ENCODE peak calls at places on chromosomes 6 and 20, in six cellular contexts. One of them, this sample, is unnamed.

GRCh38 chr6:155472886-155473285 is 17.2 kb upstream of the NOX3 start:
- DNase-seq in lower lobe of right lung: no peak
- DNase-seq in keratinocyte: no peak
- DNase-seq in mesendoderm: no peak
- DNase-seq in colonic mucosa: no peak
- DNase-seq in cardiac muscle cell: no peak
- DNase-seq in this sample: no peak

GRCh38 chr6:47512872-47513271 is 35.3 kb downstream of the CD2AP start:
- DNase-seq in lower lobe of right lung: no peak
- DNase-seq in keratinocyte: no peak
- DNase-seq in mesendoderm: no peak
- DNase-seq in colonic mucosa: no peak
- DNase-seq in cardiac muscle cell: no peak
- DNase-seq in this sample: no peak

GRCh38 chr6:122289721-122290501 is 109.5 kb upstream of the HSF2 start:
- DNase-seq in lower lobe of right lung: no peak
- DNase-seq in keratinocyte: no peak
- DNase-seq in mesendoderm: peak; percentile 66
- DNase-seq in colonic mucosa: no peak
- DNase-seq in cardiac muscle cell: peak; percentile 44
- DNase-seq in this sample: no peak

GRCh38 chr20:41172296-41173140 is 35.2 kb downstream of the PLCG1 start:
- DNase-seq in lower lobe of right lung: no peak
- DNase-seq in keratinocyte: no peak
- DNase-seq in mesendoderm: no peak
- DNase-seq in colonic mucosa: peak; percentile 19
- DNase-seq in cardiac muscle cell: no peak
- DNase-seq in this sample: peak; percentile 80

GRCh38 chr6:5752282-5752681 is 254.4 kb downstream of the NRN1 start:
- DNase-seq in lower lobe of right lung: no peak
- DNase-seq in keratinocyte: no peak
- DNase-seq in mesendoderm: peak; percentile 96
- DNase-seq in colonic mucosa: no peak
- DNase-seq in cardiac muscle cell: peak; percentile 45
- DNase-seq in this sample: no peak

GRCh38 chr6:45965787-45966186 is 49.9 kb downstream of the CLIC5 start:
- DNase-seq in lower lobe of right lung: no peak
- DNase-seq in keratinocyte: no peak
- DNase-seq in mesendoderm: peak; percentile 82
- DNase-seq in colonic mucosa: no peak
- DNase-seq in cardiac muscle cell: no peak
- DNase-seq in this sample: no peak

GRCh38 chr20:32709528-32710121 is 33.6 kb downstream of the COMMD7 start:
- DNase-seq in lower lobe of right lung: no peak
- DNase-seq in keratinocyte: no peak
- DNase-seq in mesendoderm: no peak
- DNase-seq in colonic mucosa: no peak
- DNase-seq in cardiac muscle cell: peak; percentile 53
- DNase-seq in this sample: no peak

GRCh38 chr6:111894951-111895350 is 21.7 kb upstream of the FYN start:
- DNase-seq in lower lobe of right lung: no peak
- DNase-seq in keratinocyte: no peak
- DNase-seq in mesendoderm: no peak
- DNase-seq in colonic mucosa: no peak
- DNase-seq in cardiac muscle cell: no peak
- DNase-seq in this sample: no peak

GRCh38 chr6:142944126-142945066 is 580 bp downstream of the HIVEP2 start:
- DNase-seq in lower lobe of right lung: peak; percentile 83
- DNase-seq in keratinocyte: no peak
- DNase-seq in mesendoderm: peak; percentile 89
- DNase-seq in colonic mucosa: peak; percentile 85
- DNase-seq in cardiac muscle cell: peak; percentile 90
- DNase-seq in this sample: peak; percentile 81

GRCh38 chr20:47611785-47612184 is 110.1 kb downstream of the NCOA3 start:
- DNase-seq in lower lobe of right lung: no peak
- DNase-seq in keratinocyte: no peak
- DNase-seq in mesendoderm: no peak
- DNase-seq in colonic mucosa: no peak
- DNase-seq in cardiac muscle cell: no peak
- DNase-seq in this sample: no peak

DNA sequence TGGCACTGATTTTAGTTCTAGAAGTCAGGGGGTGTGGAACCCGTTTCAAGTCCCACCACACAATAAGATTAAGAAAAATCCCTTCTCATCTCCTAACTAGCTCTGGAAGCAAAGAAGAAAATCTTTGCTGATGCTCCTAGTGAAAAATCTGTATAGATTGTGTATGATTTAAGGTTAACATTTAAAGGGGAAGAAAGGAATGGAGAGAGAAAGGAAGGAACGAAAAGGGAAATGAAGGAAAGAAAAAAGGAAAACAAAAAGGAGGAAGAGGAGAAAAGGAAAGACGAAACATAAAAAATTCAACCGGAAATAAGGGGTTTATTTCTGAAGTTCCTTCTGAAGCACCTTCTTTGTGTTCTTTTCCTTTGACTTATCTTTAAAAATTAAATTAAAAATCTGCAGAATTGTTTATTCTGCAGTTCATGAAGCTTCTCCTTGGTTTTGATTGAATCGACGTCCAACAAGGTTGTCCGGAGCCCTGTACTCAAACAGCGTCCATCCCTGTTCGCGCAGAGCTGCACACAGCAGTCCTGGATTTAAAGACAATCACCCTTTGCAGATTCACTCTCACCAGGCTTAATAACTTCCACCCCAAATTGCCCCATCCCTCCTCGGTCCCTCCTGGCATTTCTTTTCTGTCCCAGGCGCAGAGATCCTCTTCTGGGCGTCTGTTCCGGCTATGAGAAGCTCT is 1.6 kb upstream of the TFAP2B start:
- DNase-seq in lower lobe of right lung: no peak
- DNase-seq in keratinocyte: no peak
- DNase-seq in mesendoderm: no peak
- DNase-seq in colonic mucosa: no peak
- DNase-seq in cardiac muscle cell: no peak
- DNase-seq in this sample: no peak
- H3K27ac ChIP-seq in lower lobe of right lung: no peak overlapping the region
- H3K27ac ChIP-seq in keratinocyte: no peak overlapping the region
- H3K27ac ChIP-seq in mesendoderm: no peak overlapping the region
- H3K27ac ChIP-seq in colonic mucosa: no peak overlapping the region
- H3K27ac ChIP-seq in cardiac muscle cell: no peak overlapping the region
- H3K27ac ChIP-seq in this sample: no peak overlapping the region

GRCh38 chr20:43940518-43941225 is 26.0 kb downstream of the TOX2 start:
- DNase-seq in lower lobe of right lung: no peak
- DNase-seq in keratinocyte: no peak
- DNase-seq in mesendoderm: no peak
- DNase-seq in colonic mucosa: no peak
- DNase-seq in cardiac muscle cell: no peak
- DNase-seq in this sample: peak; percentile 55
- H3K4me1 ChIP-seq in lower lobe of right lung: peaks cover 70% of the 10 kb centered on the region
- H3K4me1 ChIP-seq in keratinocyte: peaks cover 42% of the 10 kb centered on the region
- H3K4me1 ChIP-seq in mesendoderm: no peaks in the 10 kb centered on the region
- H3K4me1 ChIP-seq in colonic mucosa: peaks cover 16% of the 10 kb centered on the region
- H3K4me1 ChIP-seq in cardiac muscle cell: no peaks in the 10 kb centered on the region
- H3K4me1 ChIP-seq in this sample: peaks cover 57% of the 10 kb centered on the region

DNA sequence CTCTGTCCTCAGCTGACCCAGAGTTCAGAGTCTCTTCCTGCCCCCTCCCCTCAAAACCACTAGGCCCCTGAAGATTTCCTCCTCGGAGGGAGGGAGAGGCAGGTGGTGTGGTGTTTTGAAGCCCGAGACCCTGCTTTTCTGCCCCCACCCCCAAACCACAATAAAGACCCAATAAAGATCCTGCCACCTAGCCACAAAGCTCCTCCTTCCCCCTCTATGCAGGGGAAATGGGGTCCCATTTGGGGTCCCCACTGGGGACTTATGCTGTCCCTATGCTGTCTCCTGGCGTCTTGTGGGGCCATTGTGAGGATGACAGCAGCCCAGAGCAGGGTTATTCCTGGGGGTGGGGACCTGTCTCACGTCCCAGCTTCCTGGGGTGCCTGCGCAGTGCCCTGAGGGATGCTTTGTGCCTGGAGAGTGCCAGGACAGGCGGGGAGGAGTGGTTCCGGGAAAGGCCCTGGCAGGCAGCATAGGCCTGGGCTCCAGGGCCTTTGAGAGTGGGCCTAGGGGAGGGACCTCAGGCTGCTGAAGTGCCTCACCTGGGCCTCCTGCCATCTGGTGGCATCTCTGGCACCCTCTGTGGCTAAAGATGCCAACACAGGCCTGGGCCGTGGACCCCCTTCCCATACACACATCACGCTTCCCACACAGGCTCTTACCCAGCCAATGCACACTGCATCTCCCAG is 8.0 kb upstream of the ARMC12 start:
- DNase-seq in lower lobe of right lung: peak; percentile 82
- DNase-seq in keratinocyte: peak; percentile 71
- DNase-seq in mesendoderm: peak; percentile 12
- DNase-seq in colonic mucosa: peak; percentile 61
- DNase-seq in cardiac muscle cell: no peak
- DNase-seq in this sample: no peak
- H3K4me3 ChIP-seq in lower lobe of right lung: peak overlapping the region; percentile 50
- H3K4me3 ChIP-seq in keratinocyte: no peak overlapping the region
- H3K4me3 ChIP-seq in mesendoderm: no peak overlapping the region
- H3K4me3 ChIP-seq in colonic mucosa: peak overlapping the region; percentile 41
- H3K4me3 ChIP-seq in cardiac muscle cell: no peak overlapping the region
- H3K4me3 ChIP-seq in this sample: no peak overlapping the region

DNA sequence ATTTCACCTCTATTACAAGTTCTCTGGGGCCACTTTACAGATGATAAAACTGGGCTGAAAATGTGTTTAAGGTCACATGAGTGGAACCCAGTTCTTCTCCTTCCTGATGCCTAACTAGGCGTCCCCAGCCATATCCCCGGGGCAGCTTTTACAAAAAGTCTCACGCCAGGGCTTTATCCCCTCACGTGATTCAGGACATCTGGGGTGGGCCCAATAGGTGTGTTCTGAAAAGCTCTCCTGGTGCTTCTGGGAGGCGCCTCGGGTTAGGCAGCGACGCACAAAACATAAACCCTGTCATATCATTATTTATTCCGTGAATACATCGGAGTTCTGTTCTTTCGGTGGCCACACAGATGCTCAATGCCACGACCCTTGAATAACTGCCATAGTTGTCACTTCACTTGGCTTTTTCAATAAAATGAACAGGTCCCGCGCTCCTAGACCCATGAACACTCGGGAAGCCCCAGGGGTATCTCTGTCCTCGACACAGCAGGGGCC is 32.1 kb downstream of the SF3B5 start:
- DNase-seq in lower lobe of right lung: no peak
- DNase-seq in keratinocyte: no peak
- DNase-seq in mesendoderm: peak; percentile 13
- DNase-seq in colonic mucosa: peak; percentile 67
- DNase-seq in cardiac muscle cell: no peak
- DNase-seq in this sample: no peak
- H3K27ac ChIP-seq in lower lobe of right lung: peak overlapping the region; percentile 90
- H3K27ac ChIP-seq in keratinocyte: no peak overlapping the region
- H3K27ac ChIP-seq in mesendoderm: no peak overlapping the region
- H3K27ac ChIP-seq in colonic mucosa: peak overlapping the region; percentile 93
- H3K27ac ChIP-seq in cardiac muscle cell: no peak overlapping the region
- H3K27ac ChIP-seq in this sample: no peak overlapping the region

DNA sequence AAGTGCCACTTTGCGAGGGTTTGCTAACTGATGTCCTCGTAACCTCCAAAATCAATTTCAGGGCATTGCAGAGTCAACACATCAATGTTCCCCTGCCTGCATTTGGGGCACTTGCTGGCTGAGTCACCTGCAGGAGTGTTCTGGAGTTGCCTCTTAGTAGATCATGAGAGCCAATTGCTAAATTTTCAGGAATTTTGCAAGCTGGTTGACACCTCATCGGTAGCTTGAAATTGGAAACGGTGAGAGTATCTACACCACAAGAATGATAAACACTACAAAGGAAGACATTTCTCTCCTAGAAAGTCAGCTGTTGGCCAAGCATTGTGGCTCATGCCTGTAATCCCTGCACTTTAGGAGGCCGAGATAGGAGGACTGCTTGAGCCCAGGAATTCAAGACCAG is 10.8 kb upstream of the BFSP1 start:
- DNase-seq in lower lobe of right lung: no peak
- DNase-seq in keratinocyte: no peak
- DNase-seq in mesendoderm: peak; percentile 77
- DNase-seq in colonic mucosa: no peak
- DNase-seq in cardiac muscle cell: no peak
- DNase-seq in this sample: no peak
- H3K4me1 ChIP-seq in lower lobe of right lung: peaks cover 21% of the 10 kb centered on the region
- H3K4me1 ChIP-seq in keratinocyte: no peaks in the 10 kb centered on the region
- H3K4me1 ChIP-seq in mesendoderm: no peaks in the 10 kb centered on the region
- H3K4me1 ChIP-seq in colonic mucosa: no peaks in the 10 kb centered on the region
- H3K4me1 ChIP-seq in cardiac muscle cell: no peaks in the 10 kb centered on the region
- H3K4me1 ChIP-seq in this sample: peaks cover 7% of the 10 kb centered on the region

This sample was measured in RWPE2.